ENCODE peak calls at places on chromosomes 7 and 10, in nine cellular contexts. One of them, this sample, is unnamed.

GRCh38 chr7:134828361-134828760 is 48.9 kb downstream of the CALD1 start:
- DNase-seq in effector memory CD8-positive, alpha-beta T cell: no peak
- DNase-seq in activated T-helper 1 cell treated with anti-CD3 and anti-CD28 coated beads, Interleukin-12 subunit alpha, Interleukin-12 subunit beta, Interleukin-2, Interleukin-4 antibody, amounts not matched to agents 30 ng/mL and 10 ng/mL and 1 ng/mL, durations not matched to agents 14 hours and 24 hours and 36 hours: no peak
- DNase-seq in ELR: no peak
- DNase-seq in left ventricle myocardium inferior: no peak
- DNase-seq in CD8-positive, alpha-beta T cell: no peak
- DNase-seq in fibroblast of the conjunctiva: no peak
- DNase-seq in HTR-8/SVneo: no peak
- DNase-seq in dorsolateral prefrontal cortex: no peak
- DNase-seq in this sample: no peak

GRCh38 chr10:1214882-1215540 is 158.8 kb downstream of the WDR37 start:
- DNase-seq in dorsolateral prefrontal cortex: no peak
- DNase-seq in CD8-positive, alpha-beta T cell: no peak
- DNase-seq in effector memory CD8-positive, alpha-beta T cell: no peak
- DNase-seq in left ventricle myocardium inferior: no peak
- DNase-seq in ELR: no peak
- DNase-seq in fibroblast of the conjunctiva: no peak
- DNase-seq in HTR-8/SVneo: no peak
- DNase-seq in activated T-helper 1 cell treated with anti-CD3 and anti-CD28 coated beads, Interleukin-12 subunit alpha, Interleukin-12 subunit beta, Interleukin-2, Interleukin-4 antibody, amounts not matched to agents 30 ng/mL and 10 ng/mL and 1 ng/mL, durations not matched to agents 14 hours and 24 hours and 36 hours: no peak
- DNase-seq in this sample: no peak

GRCh38 chr7:99001482-99002145 is 123.3 kb downstream of the TRRAP start:
- DNase-seq in left ventricle myocardium inferior: no peak
- DNase-seq in activated T-helper 1 cell treated with anti-CD3 and anti-CD28 coated beads, Interleukin-12 subunit alpha, Interleukin-12 subunit beta, Interleukin-2, Interleukin-4 antibody, amounts not matched to agents 30 ng/mL and 10 ng/mL and 1 ng/mL, durations not matched to agents 14 hours and 24 hours and 36 hours: no peak
- DNase-seq in CD8-positive, alpha-beta T cell: peak
- DNase-seq in effector memory CD8-positive, alpha-beta T cell: no peak
- DNase-seq in HTR-8/SVneo: no peak
- DNase-seq in ELR: no peak
- DNase-seq in dorsolateral prefrontal cortex: no peak
- DNase-seq in fibroblast of the conjunctiva: no peak
- DNase-seq in this sample: no peak

GRCh38 chr7:117616694-117617093 is 136.9 kb downstream of the CFTR start:
- DNase-seq in HTR-8/SVneo: no peak
- DNase-seq in left ventricle myocardium inferior: no peak
- DNase-seq in activated T-helper 1 cell treated with anti-CD3 and anti-CD28 coated beads, Interleukin-12 subunit alpha, Interleukin-12 subunit beta, Interleukin-2, Interleukin-4 antibody, amounts not matched to agents 30 ng/mL and 10 ng/mL and 1 ng/mL, durations not matched to agents 14 hours and 24 hours and 36 hours: no peak
- DNase-seq in effector memory CD8-positive, alpha-beta T cell: no peak
- DNase-seq in CD8-positive, alpha-beta T cell: no peak
- DNase-seq in ELR: no peak
- DNase-seq in fibroblast of the conjunctiva: no peak
- DNase-seq in dorsolateral prefrontal cortex: no peak
- DNase-seq in this sample: no peak

GRCh38 chr7:105602325-105603305 is 21.3 kb upstream of the EFCAB10 start:
- DNase-seq in fibroblast of the conjunctiva: peak
- DNase-seq in ELR: no peak
- DNase-seq in CD8-positive, alpha-beta T cell: no peak
- DNase-seq in activated T-helper 1 cell treated with anti-CD3 and anti-CD28 coated beads, Interleukin-12 subunit alpha, Interleukin-12 subunit beta, Interleukin-2, Interleukin-4 antibody, amounts not matched to agents 30 ng/mL and 10 ng/mL and 1 ng/mL, durations not matched to agents 14 hours and 24 hours and 36 hours: no peak
- DNase-seq in effector memory CD8-positive, alpha-beta T cell: no peak
- DNase-seq in HTR-8/SVneo: no peak
- DNase-seq in dorsolateral prefrontal cortex: no peak
- DNase-seq in left ventricle myocardium inferior: no peak
- DNase-seq in this sample: no peak

GRCh38 chr7:55557666-55558188 is 14.6 kb downstream of the VOPP1 start:
- DNase-seq in HTR-8/SVneo: no peak
- DNase-seq in CD8-positive, alpha-beta T cell: peak
- DNase-seq in effector memory CD8-positive, alpha-beta T cell: no peak
- DNase-seq in fibroblast of the conjunctiva: no peak
- DNase-seq in dorsolateral prefrontal cortex: no peak
- DNase-seq in activated T-helper 1 cell treated with anti-CD3 and anti-CD28 coated beads, Interleukin-12 subunit alpha, Interleukin-12 subunit beta, Interleukin-2, Interleukin-4 antibody, amounts not matched to agents 30 ng/mL and 10 ng/mL and 1 ng/mL, durations not matched to agents 14 hours and 24 hours and 36 hours: no peak
- DNase-seq in left ventricle myocardium inferior: no peak
- DNase-seq in ELR: no peak
- DNase-seq in this sample: peak

GRCh38 chr7:76054129-76055120 is 6.5 kb downstream of the MDH2 start:
- DNase-seq in ELR: peak
- DNase-seq in dorsolateral prefrontal cortex: no peak
- DNase-seq in fibroblast of the conjunctiva: no peak
- DNase-seq in CD8-positive, alpha-beta T cell: no peak
- DNase-seq in effector memory CD8-positive, alpha-beta T cell: no peak
- DNase-seq in HTR-8/SVneo: peak
- DNase-seq in activated T-helper 1 cell treated with anti-CD3 and anti-CD28 coated beads, Interleukin-12 subunit alpha, Interleukin-12 subunit beta, Interleukin-2, Interleukin-4 antibody, amounts not matched to agents 30 ng/mL and 10 ng/mL and 1 ng/mL, durations not matched to agents 14 hours and 24 hours and 36 hours: no peak
- DNase-seq in left ventricle myocardium inferior: no peak
- DNase-seq in this sample: no peak

GRCh38 chr7:155644971-155645509 is 579 bp downstream of the RBM33 start:
- DNase-seq in effector memory CD8-positive, alpha-beta T cell: peak
- DNase-seq in HTR-8/SVneo: peak
- DNase-seq in activated T-helper 1 cell treated with anti-CD3 and anti-CD28 coated beads, Interleukin-12 subunit alpha, Interleukin-12 subunit beta, Interleukin-2, Interleukin-4 antibody, amounts not matched to agents 30 ng/mL and 10 ng/mL and 1 ng/mL, durations not matched to agents 14 hours and 24 hours and 36 hours: peak
- DNase-seq in dorsolateral prefrontal cortex: no peak
- DNase-seq in ELR: peak
- DNase-seq in CD8-positive, alpha-beta T cell: peak
- DNase-seq in fibroblast of the conjunctiva: no peak
- DNase-seq in left ventricle myocardium inferior: peak
- DNase-seq in this sample: peak

This sample was measured in RPMI8226.